ENCODE peak calls at places on chromosomes 16 and 17, in six cellular contexts. J is uterus, C is tibial nerve, O is H1, W is A549, M is thyroid gland. F is an unnamed sample. For H3K4me1, the result is how much of the 10 kb centered on the place peaks cover.

GRCh38 chr17:48104440-48104839 is 3.1 kb upstream of the SNX11 start:
- DNase-seq in J (no peak), C (no peak), O (no peak), W (no peak), M (no peak), F (no peak)

GRCh38 chr16:66426112-66427035 is 721 bp upstream of the BEAN1 start:
- DNase-seq in J (no peak), C (no peak), O (no peak), W (no peak), M (no peak), F (no peak)

GRCh38 chr16:14205666-14206065 is 134.5 kb downstream of the MRTFB start:
- DNase-seq in J (no peak), C (no peak), O (no peak), W (no peak), M (no peak), F (no peak)

GRCh38 chr16:67207116-67207856 is 8.4 kb downstream of the ELMO3 start:
- DNase-seq in J (no peak), C (no peak), O (no peak), W (no peak), M (no peak), F (peak)

GRCh38 chr17:409308-409847 is 56.8 kb upstream of the RPH3AL start:
- DNase-seq in J (no peak), C (no peak), O (no peak), W (no peak), M (no peak), F (no peak)

GRCh38 chr17:48456584-48456983 is 26.6 kb upstream of the SKAP1 start:
- DNase-seq in J (no peak), C (no peak), O (no peak), W (peak), M (no peak), F (no peak)

GRCh38 chr16:83143788-83144187 is 517.0 kb downstream of the CDH13 start:
- DNase-seq in J (no peak), C (no peak), O (no peak), W (no peak), M (no peak), F (no peak)

GRCh38 chr17:57915980-57916757 is 39.0 kb downstream of the CUEDC1 start:
- DNase-seq in J (no peak), C (no peak), O (no peak), W (no peak), M (peak), F (no peak)

GRCh38 chr16:29815032-29815721 is 775 bp upstream of the PAGR1 start:
- DNase-seq in J (peak), C (no peak), O (no peak), W (no peak), M (peak), F (no peak)

GRCh38 chr17:9905902-9906301 is 831 bp upstream of the RCVRN start:
- DNase-seq in J (no peak), C (peak), O (no peak), W (peak), M (no peak), F (no peak)

GRCh38 chr17:50312311-50312710 is 33.6 kb upstream of the XYLT2 start:
- DNase-seq in J (no peak), C (peak), O (no peak), W (no peak), M (peak), F (no peak)

GRCh38 chr16:81164481-81164880 is 68.3 kb upstream of the GCSH start:
- DNase-seq in J (no peak), C (no peak), O (no peak), W (no peak), M (no peak), F (no peak)

GRCh38 chr17:82061047-82061925 is 4.3 kb downstream of the DUS1L start:
- DNase-seq in J (no peak), C (no peak), O (no peak), W (no peak), M (no peak), F (no peak)
- TF ChIP-seq POLR2A in J (no peak), C (no peak), O (no peak), W (no peak), M (no peak), F (no peak)

DNA sequence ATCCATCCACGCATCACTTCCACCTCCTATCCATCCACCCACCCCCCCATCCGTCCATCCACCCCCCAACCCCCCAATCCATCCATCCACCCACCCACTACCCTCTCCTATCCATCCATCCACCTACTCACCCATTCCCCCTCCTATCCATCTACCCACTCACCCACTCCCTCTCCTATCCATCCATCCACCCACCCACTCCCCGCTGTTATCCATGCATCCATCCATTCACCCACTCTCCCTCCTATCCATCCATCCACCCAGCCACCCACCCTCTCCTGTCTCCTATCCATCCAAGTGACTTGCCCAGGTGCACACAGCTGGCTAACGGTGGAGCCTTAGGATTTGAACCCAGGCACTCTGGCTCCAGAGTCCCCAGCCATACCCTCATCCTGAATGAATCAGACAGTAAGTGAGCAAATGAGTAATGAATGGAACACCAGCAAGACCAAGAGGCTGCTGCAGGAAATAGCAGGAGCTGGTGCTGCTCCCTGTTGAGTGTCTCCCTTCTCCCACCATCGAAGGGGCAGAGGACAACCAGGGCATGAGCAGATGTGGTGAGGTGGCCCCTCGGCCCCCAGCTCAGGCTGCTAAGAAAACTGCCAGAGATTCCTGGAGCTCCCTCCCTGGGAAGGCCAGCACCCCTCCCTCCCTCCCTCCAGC is 62.5 kb downstream of the LITAF start:
- DNase-seq in J (no peak), C (no peak), O (no peak), W (no peak), M (no peak), F (no peak)
- TF ChIP-seq CTCF in J (no peak), C (no peak), O (no peak), W (no peak), M (no peak), F (no peak)

DNA sequence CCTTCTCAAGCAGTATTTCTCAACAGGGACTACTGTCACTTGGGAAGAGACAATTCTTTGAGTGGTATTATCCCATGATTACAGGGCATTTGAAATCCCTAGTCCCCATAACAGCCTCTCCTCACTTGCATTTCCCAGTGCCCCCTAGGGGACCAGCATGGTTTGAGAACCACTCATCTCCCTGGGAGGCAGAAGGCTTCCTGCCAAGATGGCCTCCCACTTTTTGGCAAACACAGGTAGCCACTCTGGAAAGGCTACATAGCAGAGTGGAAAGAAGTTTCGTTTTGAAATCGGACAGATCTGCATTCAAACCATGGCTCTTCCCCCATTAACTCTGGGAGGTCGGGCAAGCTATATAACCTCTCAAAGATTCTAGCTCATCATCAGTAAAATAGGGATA is 256.8 kb downstream of the XYLT1 start:
- DNase-seq in J (no peak), C (no peak), O (no peak), W (no peak), M (no peak), F (no peak)
- H3K4me1 ChIP-seq in J (under half), C (under half), O (under half), W (under half), M (under half), F (under half)

GRCh38 chr16:26824469-26824868 is 242.3 kb upstream of the C16orf82 start:
- DNase-seq in J (no peak), C (no peak), O (no peak), W (no peak), M (no peak), F (no peak)
- TF ChIP-seq POLR2A in J (no peak), C (no peak), O (no peak), W (no peak), M (no peak), F (no peak)

GRCh38 chr16:59201821-59202220 is 467.7 kb upstream of the GOT2 start:
- DNase-seq in J (no peak), C (no peak), O (no peak), W (no peak), M (no peak), F (no peak)

GRCh38 chr16:59195242-59195641 is 461.1 kb upstream of the GOT2 start:
- DNase-seq in J (no peak), C (no peak), O (no peak), W (no peak), M (no peak), F (no peak)

GRCh38 chr16:59202463-59202862 is 468.3 kb upstream of the GOT2 start:
- DNase-seq in J (no peak), C (no peak), O (no peak), W (no peak), M (no peak), F (no peak)

GRCh38 chr16:59201160-59201559 is 467.0 kb upstream of the GOT2 start:
- DNase-seq in J (no peak), C (no peak), O (no peak), W (no peak), M (no peak), F (no peak)

GRCh38 chr16:59198487-59198886 is 464.4 kb upstream of the GOT2 start:
- DNase-seq in J (no peak), C (no peak), O (no peak), W (no peak), M (no peak), F (no peak)
- TF ChIP-seq CTCF in J (no peak), C (no peak), O (no peak), W (no peak), M (no peak), F (no peak)

GRCh38 chr16:86545481-86545880 is 9.6 kb downstream of the MTHFSD start:
- DNase-seq in J (no peak), C (no peak), O (no peak), W (no peak), M (no peak), F (no peak)
- H3K4me1 ChIP-seq in J (under half), C (under half), O (under half), W (under half), M (under half), F (under half)

DNA sequence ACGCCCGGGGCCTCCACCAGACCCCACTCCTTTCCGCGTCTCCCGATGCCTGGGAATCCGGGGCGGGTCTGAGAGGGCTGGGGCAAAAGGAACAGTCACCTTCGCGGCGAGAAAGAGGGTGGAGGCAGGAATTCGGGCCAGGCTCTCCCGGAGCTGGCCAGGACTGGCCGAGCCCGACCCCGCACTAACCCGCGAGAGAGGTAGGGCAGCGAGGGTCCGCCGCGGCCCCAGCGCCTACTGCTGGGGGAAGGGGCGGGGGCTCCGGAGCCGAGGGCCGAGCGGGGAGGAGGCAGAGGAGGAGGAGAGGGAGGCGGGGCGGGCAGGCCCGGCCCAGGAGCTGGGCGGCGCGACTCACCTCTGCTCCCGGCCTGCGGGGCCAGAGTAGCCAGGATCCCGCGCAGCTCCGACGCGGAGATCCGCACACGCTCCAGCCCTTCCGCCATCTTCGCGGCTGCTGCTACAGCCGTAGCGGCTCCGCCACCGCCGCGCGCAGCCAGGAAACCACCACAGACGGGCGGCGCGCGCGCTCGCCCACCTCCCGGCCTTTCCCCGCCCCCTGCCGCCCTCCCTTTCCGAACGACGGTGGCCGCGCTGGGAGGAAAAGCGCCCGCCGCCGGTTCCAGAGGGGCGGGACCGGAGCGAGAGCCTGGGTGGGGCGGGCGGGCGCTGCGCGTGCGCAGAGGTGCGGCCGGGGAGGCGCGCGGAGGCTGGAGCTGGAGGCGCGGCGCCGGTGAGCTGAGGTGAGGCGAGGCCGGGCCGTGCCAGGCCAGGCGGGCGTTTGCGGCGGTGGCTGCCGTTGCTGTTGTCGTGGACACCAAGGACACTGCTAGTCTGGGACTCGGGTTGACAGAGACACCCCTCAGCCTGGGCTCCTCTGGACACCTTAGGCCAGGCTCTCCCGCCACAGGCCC is at the start of the genes SMG6 and SRR:
- DNase-seq in J (peak), C (peak), O (peak), W (peak), M (peak), F (peak)
- TF ChIP-seq POLR2A in J (peak), C (no peak), O (peak), W (peak), M (peak), F (peak)

DNA sequence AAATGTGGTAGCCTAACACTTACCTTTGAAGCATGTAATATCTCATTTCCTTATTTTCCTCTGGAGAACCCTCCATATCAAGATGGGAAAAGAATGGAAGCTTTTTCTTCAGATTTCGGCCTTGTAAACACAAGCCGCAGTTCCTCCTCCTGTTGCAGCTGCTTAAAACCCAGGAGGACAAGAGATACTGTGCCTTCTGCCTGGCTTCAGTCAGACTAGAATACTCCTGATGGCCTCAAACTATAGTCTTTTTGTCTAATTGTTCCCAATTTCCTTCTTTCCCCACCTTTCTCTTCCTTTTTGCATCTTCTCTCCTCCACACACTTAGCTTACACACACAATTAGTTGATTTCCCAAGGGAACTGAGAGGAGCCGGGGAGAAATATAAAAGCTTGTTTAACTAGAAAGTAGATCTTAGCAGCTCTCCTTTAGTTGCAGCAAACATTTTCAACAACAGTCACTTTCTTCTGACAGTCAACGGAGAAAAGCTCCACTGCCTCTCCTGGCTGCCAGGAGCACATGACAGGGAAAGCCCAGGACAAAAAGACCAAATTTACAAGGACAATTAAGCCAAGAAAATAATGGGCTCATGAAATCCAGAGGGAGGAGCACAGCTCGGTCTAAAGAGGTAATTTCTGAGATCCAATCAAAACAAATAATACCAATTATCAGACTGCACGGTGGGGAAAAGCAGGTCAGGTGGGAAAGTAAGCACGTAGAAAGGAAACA is 76.4 kb upstream of the C17orf78 start:
- DNase-seq in J (no peak), C (no peak), O (no peak), W (no peak), M (no peak), F (no peak)
- TF ChIP-seq CTCF in J (no peak), C (no peak), O (no peak), W (no peak), M (no peak), F (no peak)

DNA sequence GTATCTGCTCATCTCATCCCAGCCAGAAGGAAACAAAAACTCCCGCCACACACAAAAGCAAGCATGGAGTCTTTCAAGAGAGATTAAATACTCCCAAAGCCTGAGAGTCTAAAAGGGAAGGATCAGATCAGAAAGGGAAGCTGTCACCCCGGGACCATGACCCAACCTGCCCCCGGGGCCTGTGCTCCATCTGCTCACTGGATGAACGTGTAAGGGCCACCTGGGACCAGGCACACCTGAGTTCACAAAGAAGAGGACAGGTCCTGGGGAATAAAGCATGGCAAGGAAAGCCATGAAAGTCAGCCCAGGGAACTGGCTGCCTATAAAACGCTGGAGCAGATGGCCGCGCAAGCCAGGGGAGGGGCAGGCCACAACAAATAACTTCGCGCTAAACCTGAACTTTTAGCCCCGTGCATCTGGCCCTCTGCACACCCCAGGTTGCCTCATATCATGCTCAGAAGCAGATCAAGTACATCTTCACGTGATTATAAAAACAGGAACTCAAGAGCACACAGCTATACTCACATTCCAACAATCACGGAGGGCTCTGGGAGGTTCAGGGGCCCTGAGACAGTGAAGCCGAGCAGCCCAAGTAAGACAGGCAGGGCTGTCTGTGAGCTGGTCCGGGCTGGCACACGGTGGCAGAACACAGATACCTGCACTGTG is 3.4 kb downstream of the TMEM11 start:
- DNase-seq in J (no peak), C (no peak), O (no peak), W (no peak), M (peak), F (peak)
- H3K4me1 ChIP-seq in J (under half), C (under half), O (under half), W (under half), M (half or more), F (half or more)

DNA sequence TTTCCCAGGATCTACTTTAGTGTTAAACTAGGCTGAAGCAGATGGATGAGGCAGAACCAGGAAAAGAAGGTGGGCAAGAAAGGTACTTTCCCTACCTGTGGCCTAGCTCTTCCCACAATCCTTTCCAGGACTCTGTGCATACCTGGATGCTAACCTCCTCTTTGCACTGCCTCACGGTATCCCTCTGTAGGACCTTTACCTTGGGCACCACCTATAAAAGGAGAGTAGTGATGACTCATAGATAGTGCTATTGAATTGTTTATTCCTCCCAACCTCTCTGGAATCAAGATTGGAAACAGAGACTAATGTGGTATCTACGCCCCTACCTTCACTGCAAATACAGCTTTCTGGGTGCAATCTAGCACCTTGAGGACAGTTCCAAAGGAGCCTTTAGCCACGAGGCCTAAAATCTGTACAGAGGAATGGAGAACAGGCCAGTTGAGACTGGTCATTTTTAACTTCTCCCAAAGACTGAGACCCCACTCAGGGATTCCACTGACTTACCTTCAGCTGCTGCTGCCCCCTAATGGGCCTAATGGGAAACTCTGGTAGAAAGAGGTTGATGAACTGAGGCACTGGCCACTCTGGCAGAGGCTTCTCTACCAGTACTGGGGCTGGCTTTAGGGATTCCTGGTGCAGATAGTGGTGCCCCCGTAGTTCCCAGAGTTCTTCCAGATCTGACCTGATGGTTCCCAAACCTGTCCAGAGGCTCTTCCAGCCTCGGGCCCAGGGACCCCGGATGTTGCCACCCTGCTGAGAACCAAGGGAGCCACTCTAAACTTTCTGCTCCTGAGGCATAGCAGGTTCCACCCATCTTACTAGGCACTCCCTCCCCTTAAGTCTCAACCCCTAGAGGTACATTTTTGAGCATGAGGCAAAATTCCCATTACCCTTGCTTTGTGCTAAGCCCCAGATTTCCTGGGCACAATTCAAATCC is 781 bp downstream of the RSKR start:
- DNase-seq in J (peak), C (peak), O (no peak), W (peak), M (peak), F (no peak)
- TF ChIP-seq POLR2A in J (no peak), C (no peak), O (no peak), W (no peak), M (no peak), F (no peak)

F was measured in gastrocnemius medialis.